ENCODE peak calls at places on chromosomes 5 and 9, in nine cellular contexts. One of them, this sample, is unnamed.

GRCh38 chr5:80865547-80865946 is 94.6 kb upstream of the RASGRF2 start:
- DNase-seq in H54: no peak
- DNase-seq in naive thymus-derived CD8-positive, alpha-beta T cell: no peak
- DNase-seq in progenitor cell of endocrine pancreas: no peak
- DNase-seq in left cardiac atrium: no peak
- DNase-seq in iPS-NIHi11: no peak
- DNase-seq in lower lobe of right lung: no peak
- DNase-seq in hypothalamus: no peak
- DNase-seq in CD4-positive, alpha-beta memory T cell: no peak
- DNase-seq in this sample: no peak

GRCh38 chr9:100426532-100427365 is at the start of gene MSANTD3:
- DNase-seq in H54: peak; percentile 81
- DNase-seq in naive thymus-derived CD8-positive, alpha-beta T cell: peak; percentile 67
- DNase-seq in progenitor cell of endocrine pancreas: peak; percentile 61
- DNase-seq in left cardiac atrium: peak; percentile 62
- DNase-seq in iPS-NIHi11: peak; percentile 93
- DNase-seq in lower lobe of right lung: peak; percentile 76
- DNase-seq in hypothalamus: peak; percentile 50
- DNase-seq in CD4-positive, alpha-beta memory T cell: peak; percentile 39
- DNase-seq in this sample: peak; percentile 31

GRCh38 chr9:82367016-82367415 is 378.4 kb downstream of the SPATA31D1 start:
- DNase-seq in H54: no peak
- DNase-seq in naive thymus-derived CD8-positive, alpha-beta T cell: no peak
- DNase-seq in progenitor cell of endocrine pancreas: no peak
- DNase-seq in left cardiac atrium: no peak
- DNase-seq in iPS-NIHi11: no peak
- DNase-seq in lower lobe of right lung: no peak
- DNase-seq in hypothalamus: no peak
- DNase-seq in CD4-positive, alpha-beta memory T cell: no peak
- DNase-seq in this sample: no peak

GRCh38 chr5:154358410-154359221 is 87.2 kb upstream of the SAP30L start:
- DNase-seq in H54: no peak
- DNase-seq in naive thymus-derived CD8-positive, alpha-beta T cell: no peak
- DNase-seq in progenitor cell of endocrine pancreas: no peak
- DNase-seq in left cardiac atrium: no peak
- DNase-seq in iPS-NIHi11: no peak
- DNase-seq in lower lobe of right lung: no peak
- DNase-seq in hypothalamus: no peak
- DNase-seq in CD4-positive, alpha-beta memory T cell: no peak
- DNase-seq in this sample: no peak

GRCh38 chr9:133664173-133664572 is 28.0 kb downstream of the DBH start:
- DNase-seq in H54: no peak
- DNase-seq in naive thymus-derived CD8-positive, alpha-beta T cell: no peak
- DNase-seq in progenitor cell of endocrine pancreas: no peak
- DNase-seq in left cardiac atrium: no peak
- DNase-seq in iPS-NIHi11: no peak
- DNase-seq in lower lobe of right lung: no peak
- DNase-seq in hypothalamus: no peak
- DNase-seq in CD4-positive, alpha-beta memory T cell: no peak
- DNase-seq in this sample: no peak

GRCh38 chr9:35907732-35908483 is 1.4 kb upstream of the SPAAR start:
- DNase-seq in H54: peak; percentile 60
- DNase-seq in naive thymus-derived CD8-positive, alpha-beta T cell: no peak
- DNase-seq in progenitor cell of endocrine pancreas: no peak
- DNase-seq in left cardiac atrium: peak; percentile 85
- DNase-seq in iPS-NIHi11: peak; percentile 72
- DNase-seq in lower lobe of right lung: peak; percentile 73
- DNase-seq in hypothalamus: no peak
- DNase-seq in CD4-positive, alpha-beta memory T cell: no peak
- DNase-seq in this sample: no peak

GRCh38 chr5:119078870-119079269 is 8.0 kb downstream of the DMXL1 start:
- DNase-seq in H54: no peak
- DNase-seq in naive thymus-derived CD8-positive, alpha-beta T cell: no peak
- DNase-seq in progenitor cell of endocrine pancreas: no peak
- DNase-seq in left cardiac atrium: no peak
- DNase-seq in iPS-NIHi11: no peak
- DNase-seq in lower lobe of right lung: no peak
- DNase-seq in hypothalamus: no peak
- DNase-seq in CD4-positive, alpha-beta memory T cell: no peak
- DNase-seq in this sample: no peak

GRCh38 chr5:123937230-123937629 is 425.3 kb downstream of the CSNK1G3 start:
- DNase-seq in H54: no peak
- DNase-seq in naive thymus-derived CD8-positive, alpha-beta T cell: no peak
- DNase-seq in progenitor cell of endocrine pancreas: no peak
- DNase-seq in left cardiac atrium: no peak
- DNase-seq in iPS-NIHi11: peak; percentile 47
- DNase-seq in lower lobe of right lung: no peak
- DNase-seq in hypothalamus: no peak
- DNase-seq in CD4-positive, alpha-beta memory T cell: no peak
- DNase-seq in this sample: no peak

GRCh38 chr5:174533771-174534221 is 190.6 kb upstream of the MSX2 start:
- DNase-seq in H54: peak; percentile 67
- DNase-seq in naive thymus-derived CD8-positive, alpha-beta T cell: no peak
- DNase-seq in progenitor cell of endocrine pancreas: no peak
- DNase-seq in left cardiac atrium: no peak
- DNase-seq in iPS-NIHi11: no peak
- DNase-seq in lower lobe of right lung: no peak
- DNase-seq in hypothalamus: no peak
- DNase-seq in CD4-positive, alpha-beta memory T cell: no peak
- DNase-seq in this sample: no peak

GRCh38 chr9:3672399-3672798 is 146.6 kb upstream of the RFX3 start:
- DNase-seq in H54: no peak
- DNase-seq in naive thymus-derived CD8-positive, alpha-beta T cell: no peak
- DNase-seq in progenitor cell of endocrine pancreas: no peak
- DNase-seq in left cardiac atrium: no peak
- DNase-seq in iPS-NIHi11: no peak
- DNase-seq in lower lobe of right lung: no peak
- DNase-seq in hypothalamus: no peak
- DNase-seq in CD4-positive, alpha-beta memory T cell: no peak
- DNase-seq in this sample: no peak

GRCh38 chr9:120950421-120951388 is 24.1 kb upstream of the TRAF1 start:
- DNase-seq in H54: no peak
- DNase-seq in naive thymus-derived CD8-positive, alpha-beta T cell: no peak
- DNase-seq in progenitor cell of endocrine pancreas: no peak
- DNase-seq in left cardiac atrium: no peak
- DNase-seq in iPS-NIHi11: no peak
- DNase-seq in lower lobe of right lung: no peak
- DNase-seq in hypothalamus: no peak
- DNase-seq in CD4-positive, alpha-beta memory T cell: no peak
- DNase-seq in this sample: no peak

GRCh38 chr9:86069206-86069869 is 30.0 kb downstream of the GOLM1 start:
- DNase-seq in H54: no peak
- DNase-seq in naive thymus-derived CD8-positive, alpha-beta T cell: no peak
- DNase-seq in progenitor cell of endocrine pancreas: no peak
- DNase-seq in left cardiac atrium: no peak
- DNase-seq in iPS-NIHi11: no peak
- DNase-seq in lower lobe of right lung: no peak
- DNase-seq in hypothalamus: no peak
- DNase-seq in CD4-positive, alpha-beta memory T cell: no peak
- DNase-seq in this sample: no peak

GRCh38 chr9:76490249-76490990 is 31.4 kb downstream of the GCNT1 start:
- DNase-seq in H54: no peak
- DNase-seq in naive thymus-derived CD8-positive, alpha-beta T cell: no peak
- DNase-seq in progenitor cell of endocrine pancreas: no peak
- DNase-seq in left cardiac atrium: no peak
- DNase-seq in iPS-NIHi11: no peak
- DNase-seq in lower lobe of right lung: no peak
- DNase-seq in hypothalamus: no peak
- DNase-seq in CD4-positive, alpha-beta memory T cell: no peak
- DNase-seq in this sample: no peak

GRCh38 chr9:78286946-78287388 is 10.0 kb upstream of the PSAT1 start:
- DNase-seq in H54: no peak
- DNase-seq in naive thymus-derived CD8-positive, alpha-beta T cell: no peak
- DNase-seq in progenitor cell of endocrine pancreas: no peak
- DNase-seq in left cardiac atrium: no peak
- DNase-seq in iPS-NIHi11: no peak
- DNase-seq in lower lobe of right lung: no peak
- DNase-seq in hypothalamus: no peak
- DNase-seq in CD4-positive, alpha-beta memory T cell: no peak
- DNase-seq in this sample: no peak

GRCh38 chr9:87601175-87601574 is 103.5 kb downstream of the DAPK1 start:
- DNase-seq in H54: no peak
- DNase-seq in naive thymus-derived CD8-positive, alpha-beta T cell: no peak
- DNase-seq in progenitor cell of endocrine pancreas: no peak
- DNase-seq in left cardiac atrium: peak; percentile 41
- DNase-seq in iPS-NIHi11: peak; percentile 15
- DNase-seq in lower lobe of right lung: peak; percentile 85
- DNase-seq in hypothalamus: no peak
- DNase-seq in CD4-positive, alpha-beta memory T cell: no peak
- DNase-seq in this sample: no peak

GRCh38 chr5:167263185-167263584 is 1028.3 kb upstream of the WWC1 start:
- DNase-seq in H54: no peak
- DNase-seq in naive thymus-derived CD8-positive, alpha-beta T cell: no peak
- DNase-seq in progenitor cell of endocrine pancreas: no peak
- DNase-seq in left cardiac atrium: no peak
- DNase-seq in iPS-NIHi11: no peak
- DNase-seq in lower lobe of right lung: no peak
- DNase-seq in hypothalamus: no peak
- DNase-seq in CD4-positive, alpha-beta memory T cell: no peak
- DNase-seq in this sample: no peak

This sample was measured in T follicular helper cell.